ENCODE peak calls at places on chromosome 6, in ten cellular contexts. Z is stimulated activated CD4-positive, alpha-beta T cell treated with anti-CD3 and anti-CD28 coated beads, Interleukin-1b, Interleukin-23, amount 100 ng/mL, for 24 hours; J is naive thymus-derived CD8-positive, alpha-beta T cell; O is iPS-NIHi11; R is NCI-H1694 treated with DMSO at 0.1 percent for 48 hours; C is ovary; X is IMR-90; Q is C1 segment of cervical spinal cord; I is NCI-H1092 treated with DMSO at 0.1 percent for 48 hours; T is uterus. G is an unnamed sample.

GRCh38 chr6:133340557-133340956 is 99.4 kb downstream of the EYA4 start:
- DNase-seq in Z (no peak), J (no peak), O (no peak), R (no peak), C (no peak), X (peak; percentile 56), Q (no peak), I (no peak), T (no peak), G (no peak)

GRCh38 chr6:144150673-144151009 is 324 bp downstream of the STX11 start:
- DNase-seq in Z (no peak), J (peak; percentile 37), O (peak; percentile 52), R (no peak), C (no peak), X (peak; percentile 18), Q (no peak), I (no peak), T (no peak), G (no peak)

GRCh38 chr6:134060491-134061106 is 8.2 kb upstream of the SLC2A12 start:
- DNase-seq in Z (no peak), J (no peak), O (peak; percentile 53), R (no peak), C (no peak), X (peak; percentile 79), Q (no peak), I (no peak), T (no peak), G (no peak)

GRCh38 chr6:158808918-158809678 is 10.1 kb downstream of the EZR start:
- DNase-seq in Z (no peak), J (peak; percentile 51), O (no peak), R (no peak), C (no peak), X (no peak), Q (no peak), I (peak; percentile 4), T (no peak), G (no peak)

GRCh38 chr6:40999498-41000070 is 39.4 kb downstream of the UNC5CL start:
- DNase-seq in Z (no peak), J (no peak), O (peak; percentile 77), R (no peak), C (peak; percentile 83), X (peak; percentile 32), Q (no peak), I (no peak), T (peak; percentile 42), G (no peak)

GRCh38 chr6:13560651-13561044 is 13.8 kb upstream of the SIRT5 start:
- DNase-seq in Z (no peak), J (no peak), O (peak; percentile 59), R (no peak), C (no peak), X (no peak), Q (no peak), I (no peak), T (no peak), G (no peak)

GRCh38 chr6:41051873-41052272 is 1.1 kb upstream of the APOBEC2 start:
- DNase-seq in Z (no peak), J (no peak), O (no peak), R (no peak), C (no peak), X (no peak), Q (no peak), I (no peak), T (no peak), G (no peak)

GRCh38 chr6:168671028-168671862 is 230.3 kb downstream of the SMOC2 start:
- DNase-seq in Z (no peak), J (no peak), O (no peak), R (no peak), C (no peak), X (no peak), Q (no peak), I (no peak), T (peak; percentile 6), G (no peak)

GRCh38 chr6:14458669-14459266 is 341.2 kb downstream of the CD83 start:
- DNase-seq in Z (no peak), J (no peak), O (no peak), R (no peak), C (no peak), X (peak; percentile 97), Q (no peak), I (no peak), T (no peak), G (no peak)

GRCh38 chr6:54096811-54097210 is 14.4 kb upstream of the MLIP start:
- DNase-seq in Z (no peak), J (no peak), O (no peak), R (no peak), C (no peak), X (no peak), Q (no peak), I (no peak), T (no peak), G (no peak)

GRCh38 chr6:18293192-18293904 is 29.0 kb upstream of the DEK start:
- DNase-seq in Z (no peak), J (no peak), O (no peak), R (no peak), C (no peak), X (peak; percentile 23), Q (no peak), I (no peak), T (no peak), G (no peak)